ENCODE peak calls at places on chromosomes 2 and 18, in seven cellular contexts. G is kidney, Y is bronchial epithelial cell, T is fibroblast of villous mesenchyme, X is GM23248, B is skeletal muscle cell, K is tibial nerve. P is an unnamed sample.
A peak's percentile ranks its signal among the peaks of the same experiment; 100 is the strongest.

GRCh38 chr2:17426708-17427107 is 91.5 kb downstream of the RAD51AP2 start:
- DNase-seq in K (no peak), Y (peak; percentile 60), B (no peak), G (no peak), T (no peak), X (no peak), P (no peak)

GRCh38 chr2:136006658-136007057 is 21.2 kb upstream of the DARS1 start:
- DNase-seq in G (no peak), K (no peak), T (no peak), X (peak; percentile 12), B (no peak), Y (peak; percentile 19), P (no peak)

GRCh38 chr2:38037757-38038615 is 38.0 kb downstream of the CYP1B1 start:
- DNase-seq in X (peak; percentile 74), K (peak; percentile 41), Y (peak; percentile 68), G (peak; percentile 88), T (peak; percentile 54), B (no peak), P (peak; percentile 89)

GRCh38 chr2:222622900-222623299 is 33.0 kb downstream of the FARSB start:
- DNase-seq in Y (no peak), B (no peak), K (no peak), X (no peak), G (no peak), T (no peak), P (no peak)

GRCh38 chr2:230691005-230691647 is 21.5 kb upstream of the CAB39 start:
- DNase-seq in T (no peak), K (no peak), G (no peak), X (peak; percentile 61), Y (peak; percentile 99), B (no peak), P (no peak)

GRCh38 chr18:62717059-62717849 is 1.9 kb downstream of the PHLPP1 start:
- DNase-seq in Y (peak; percentile 95), T (peak; percentile 77), K (no peak), G (no peak), X (peak; percentile 86), B (peak; percentile 36), P (no peak)

GRCh38 chr18:11246883-11247282 is 97.5 kb upstream of the PIEZO2 start:
- DNase-seq in G (no peak), X (peak; percentile 82), K (peak; percentile 24), T (no peak), B (peak; percentile 18), Y (no peak), P (no peak)

GRCh38 chr2:30662268-30663131 is 144.7 kb downstream of the CAPN13 start:
- DNase-seq in X (peak; percentile 53), T (no peak), G (no peak), Y (peak; percentile 54), B (no peak), K (no peak), P (no peak)

GRCh38 chr18:54254265-54254758 is 15.0 kb upstream of the POLI start:
- DNase-seq in X (peak; percentile 66), T (no peak), Y (peak; percentile 87), G (no peak), B (peak; percentile 72), K (no peak), P (no peak)

GRCh38 chr2:117536139-117536538 is 278.4 kb upstream of the DDX18 start:
- DNase-seq in T (no peak), B (no peak), K (no peak), X (no peak), G (no peak), Y (no peak), P (no peak)

GRCh38 chr2:218569661-218570500 is 1.2 kb downstream of the CNOT9 start:
- DNase-seq in X (peak; percentile 75), B (no peak), Y (peak; percentile 32), T (peak; percentile 86), G (no peak), K (no peak), P (peak; percentile 15)

GRCh38 chr2:234292205-234292954 is 204.5 kb downstream of the ARL4C start:
- DNase-seq in X (no peak), B (no peak), T (no peak), G (no peak), Y (no peak), K (no peak), P (peak; percentile 59)

GRCh38 chr2:239756392-239757153 is 268.6 kb downstream of the NDUFA10 start:
- DNase-seq in K (no peak), Y (no peak), B (no peak), T (peak; percentile 16), X (no peak), G (peak; percentile 43), P (no peak)

GRCh38 chr2:68734688-68735525 is at the start of gene ARHGAP25:
- DNase-seq in B (no peak), G (no peak), Y (no peak), K (peak; percentile 25), T (peak; percentile 44), X (no peak), P (peak; percentile 62)

GRCh38 chr2:223943561-223944008 is 1.6 kb downstream of the WDFY1 start:
- DNase-seq in T (peak; percentile 59), Y (peak; percentile 52), K (no peak), B (no peak), G (no peak), X (peak; percentile 76), P (no peak)

GRCh38 chr2:223944166-223944703 is 900 bp downstream of the WDFY1 start:
- DNase-seq in Y (no peak), G (peak; percentile 80), B (no peak), T (peak; percentile 32), X (peak; percentile 56), K (peak; percentile 26), P (peak; percentile 55)

GRCh38 chr2:223943135-223943534 is 2.0 kb downstream of the WDFY1 start:
- DNase-seq in G (no peak), X (no peak), B (no peak), K (no peak), T (no peak), Y (no peak), P (no peak)

GRCh38 chr2:223944704-223945531 is at the start of gene WDFY1:
- DNase-seq in B (peak; percentile 67), T (peak; percentile 89), X (peak; percentile 96), K (peak; percentile 68), Y (peak; percentile 61), G (peak; percentile 96), P (peak; percentile 90)

GRCh38 chr2:223941579-223942277 is 3.4 kb downstream of the WDFY1 start:
- DNase-seq in X (peak; percentile 88), Y (peak; percentile 70), G (no peak), K (no peak), T (peak; percentile 52), B (peak; percentile 36), P (peak; percentile 47)
- H3K4me3 ChIP-seq in X (peak overlapping the region; percentile 59), Y (no peak overlapping the region), G (no peak overlapping the region), K (no peak overlapping the region), T (no peak overlapping the region), B (no peak overlapping the region), P (no peak overlapping the region)

DNA sequence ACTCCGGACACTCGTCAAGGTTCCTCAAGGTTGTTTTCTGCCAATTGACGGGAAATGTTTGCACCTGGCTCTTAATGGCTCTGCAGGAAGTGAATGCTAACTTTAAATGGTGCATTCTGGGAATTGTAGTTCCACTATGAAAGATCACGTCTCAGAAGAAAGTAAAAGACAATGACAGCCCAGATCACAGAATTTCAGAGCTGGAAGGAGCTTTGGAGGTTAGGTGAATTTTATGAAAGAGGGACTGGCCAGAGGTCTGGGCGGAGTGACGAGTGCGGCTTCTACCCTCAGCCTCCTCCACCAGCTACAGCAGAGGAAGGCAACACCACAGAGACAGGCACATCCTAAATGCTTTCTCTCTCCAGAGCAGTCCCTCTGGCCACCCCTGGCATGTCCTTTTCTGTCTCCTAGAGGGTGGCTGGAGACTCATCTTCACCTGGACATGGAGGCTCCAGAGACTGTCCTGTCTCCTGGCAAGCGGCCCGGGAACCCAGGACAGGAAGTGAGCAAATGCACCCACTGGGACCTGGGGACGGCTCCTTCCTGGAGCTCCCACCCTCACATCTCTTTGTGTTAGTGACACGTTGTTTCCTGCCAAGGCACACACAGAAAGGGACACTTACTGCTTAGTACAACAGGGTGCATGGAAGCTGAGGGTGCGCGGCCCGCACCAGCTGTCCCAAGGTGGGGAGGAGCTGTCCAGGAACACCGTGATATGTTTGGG is 19.4 kb downstream of the THAP4 start:
- DNase-seq in G (peak; percentile 77), K (no peak), T (no peak), Y (peak; percentile 39), X (no peak), B (no peak), P (no peak)
- H3K4me3 ChIP-seq in G (peak overlapping the region; percentile 57), K (peak overlapping the region; percentile 11), T (no peak overlapping the region), Y (no peak overlapping the region), X (no peak overlapping the region), B (no peak overlapping the region), P (peak overlapping the region; percentile 56)

DNA sequence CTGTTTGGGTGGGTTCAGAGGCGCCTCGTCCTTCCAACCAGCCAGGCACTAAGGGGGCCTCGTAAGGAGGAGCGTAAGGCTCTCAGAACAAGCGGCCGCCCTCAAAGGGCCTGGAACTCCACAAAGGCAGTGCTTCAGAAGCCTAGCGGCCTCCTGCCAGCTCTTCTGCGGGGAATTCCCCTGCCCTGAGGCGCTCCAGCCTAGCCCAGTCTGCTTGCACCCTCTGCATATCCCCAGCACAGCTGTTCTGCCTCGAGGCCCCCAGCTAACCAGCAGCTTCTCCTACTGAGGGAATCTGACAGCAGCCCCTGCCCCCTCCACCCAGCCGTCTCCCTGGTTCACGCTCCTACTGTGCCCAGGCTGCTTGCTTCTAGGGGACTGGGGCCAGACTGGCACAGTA is 265.9 kb downstream of the TFCP2L1 start:
- DNase-seq in Y (no peak), X (no peak), K (no peak), T (no peak), G (peak; percentile 83), B (no peak), P (no peak)
- H3K4me3 ChIP-seq in Y (no peak overlapping the region), X (no peak overlapping the region), K (peak overlapping the region; percentile 33), T (no peak overlapping the region), G (no peak overlapping the region), B (no peak overlapping the region), P (no peak overlapping the region)

GRCh38 chr2:42367835-42368234 is 6.8 kb upstream of the COX7A2L start:
- DNase-seq in X (peak; percentile 76), T (peak; percentile 54), B (peak; percentile 43), G (no peak), Y (peak; percentile 68), K (no peak), P (no peak)

GRCh38 chr2:42366411-42366810 is 5.4 kb upstream of the COX7A2L start:
- DNase-seq in K (no peak), T (no peak), X (no peak), B (no peak), G (no peak), Y (no peak), P (no peak)

GRCh38 chr2:42369551-42370229 is 8.7 kb upstream of the COX7A2L start:
- DNase-seq in B (no peak), T (no peak), X (no peak), K (no peak), G (no peak), Y (no peak), P (no peak)

GRCh38 chr2:42371621-42372473 is 10.8 kb upstream of the COX7A2L start:
- DNase-seq in T (peak; percentile 63), K (no peak), Y (peak; percentile 95), B (no peak), G (no peak), X (no peak), P (no peak)

DNA sequence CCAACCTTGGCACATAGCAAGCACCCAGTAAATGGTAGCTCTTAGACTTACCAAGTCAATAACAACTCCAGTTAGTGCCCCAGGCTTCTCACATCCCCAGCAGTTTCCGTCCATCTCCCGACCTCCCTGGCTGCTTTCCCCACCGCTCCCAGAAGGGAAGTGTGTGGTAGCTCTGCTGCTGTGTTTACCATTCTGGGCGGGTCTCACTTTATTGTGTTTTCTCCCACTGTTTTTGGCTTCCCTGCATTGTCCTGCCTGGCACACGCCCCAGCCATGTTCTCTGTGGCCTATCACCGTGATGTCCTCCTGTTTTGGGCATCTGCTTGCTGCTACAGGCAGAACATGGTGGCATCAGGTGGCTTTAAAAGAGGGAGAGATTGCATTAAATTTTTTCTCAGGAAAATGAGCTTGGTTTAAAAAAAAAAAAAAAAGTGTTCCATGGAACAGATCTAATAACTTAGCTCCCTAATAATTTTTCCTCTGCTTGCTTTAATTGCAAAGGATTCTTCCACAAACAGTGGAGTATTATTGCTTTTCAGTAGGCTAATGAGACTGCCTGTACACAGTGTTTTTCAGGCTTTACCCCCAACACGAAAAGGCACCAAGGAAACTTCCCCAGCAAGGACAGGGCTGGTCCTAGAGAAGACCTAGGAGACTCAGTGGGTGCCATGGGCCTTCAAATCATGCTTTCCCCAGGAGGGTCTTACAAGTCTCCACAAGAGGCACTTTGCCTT is 8.0 kb upstream of the COX7A2L start:
- DNase-seq in T (no peak), X (no peak), B (no peak), Y (peak; percentile 26), G (no peak), K (no peak), P (no peak)
- H3K4me3 ChIP-seq in T (no peak overlapping the region), X (no peak overlapping the region), B (no peak overlapping the region), Y (no peak overlapping the region), G (no peak overlapping the region), K (no peak overlapping the region), P (no peak overlapping the region)